ENCODE peak calls at places on chromosomes 3 and 15, in nine cellular contexts. Y, V, U, M, X, E, W, R and S are unnamed samples.

GRCh38 chr3:632571-633170 is 436.1 kb downstream of the CHL1 start:
- DNase-seq in X (peak; percentile 29), E (peak; percentile 41), U (no peak), M (peak; percentile 6), V (no peak), Y (peak; percentile 37), W (peak; percentile 36), R (peak; percentile 18), S (no peak)

GRCh38 chr3:81558106-81558505 is 203.3 kb downstream of the GBE1 start:
- DNase-seq in U (no peak), E (no peak), V (no peak), X (no peak), W (no peak), Y (no peak), R (no peak), M (no peak), S (no peak)

GRCh38 chr3:107106907-107107306 is 270.3 kb upstream of the CCDC54 start:
- DNase-seq in W (no peak), V (no peak), M (no peak), Y (no peak), X (no peak), U (no peak), E (no peak), R (no peak), S (no peak)

GRCh38 chr3:122316368-122316767 is 8.7 kb upstream of the CSTA start:
- DNase-seq in M (no peak), X (no peak), V (no peak), E (no peak), U (no peak), Y (no peak), R (no peak), W (no peak), S (no peak)

GRCh38 chr15:50925281-50925680 is 16.8 kb downstream of the AP4E1 start:
- DNase-seq in U (no peak), Y (no peak), W (no peak), R (no peak), E (no peak), V (no peak), X (no peak), M (no peak), S (no peak)

GRCh38 chr3:112358311-112358780 is 25.4 kb downstream of the CD200 start:
- DNase-seq in R (peak; percentile 7), U (no peak), V (no peak), X (no peak), M (no peak), E (no peak), Y (no peak), W (no peak), S (no peak)

GRCh38 chr15:95175914-95176658 is 944.7 kb downstream of the MCTP2 start:
- DNase-seq in M (no peak), E (no peak), U (no peak), R (peak; percentile 70), V (no peak), W (no peak), X (no peak), Y (no peak), S (no peak)

GRCh38 chr3:186785517-186786018 is 2.2 kb downstream of the EIF4A2 start:
- DNase-seq in Y (no peak), U (no peak), X (no peak), R (no peak), E (no peak), W (no peak), V (no peak), M (no peak), S (no peak)

GRCh38 chr15:48696627-48697312 is 51.3 kb upstream of the FBN1 start:
- DNase-seq in E (no peak), R (peak; percentile 58), X (no peak), W (no peak), M (no peak), U (no peak), Y (no peak), V (no peak), S (no peak)

GRCh38 chr3:89266074-89266473 is 158.7 kb downstream of the EPHA3 start:
- DNase-seq in Y (no peak), R (no peak), V (no peak), M (no peak), U (no peak), W (no peak), E (no peak), X (no peak), S (no peak)

GRCh38 chr3:146342971-146343370 is 92.1 kb upstream of the PLSCR4 start:
- DNase-seq in Y (no peak), V (no peak), R (peak; percentile 54), M (no peak), W (no peak), X (no peak), U (no peak), E (no peak), S (no peak)

GRCh38 chr3:10480871-10481378 is 24.5 kb downstream of the ATP2B2 start:
- DNase-seq in X (no peak), E (no peak), U (peak; percentile 21), M (no peak), V (no peak), Y (no peak), W (no peak), R (no peak), S (no peak)

GRCh38 chr3:14767706-14768105 is 51.1 kb upstream of the FGD5 start:
- DNase-seq in E (no peak), X (no peak), Y (no peak), U (no peak), V (no peak), W (no peak), M (no peak), R (no peak), S (no peak)

GRCh38 chr3:53780806-53781205 is 65.4 kb downstream of the CHDH start:
- DNase-seq in M (no peak), V (no peak), Y (no peak), X (no peak), W (no peak), U (no peak), R (no peak), E (no peak), S (no peak)

GRCh38 chr15:51849866-51850265 is 20.4 kb downstream of the TMOD3 start:
- DNase-seq in W (no peak), E (no peak), X (no peak), Y (no peak), U (no peak), M (no peak), V (no peak), R (no peak), S (no peak)

GRCh38 chr15:67690936-67691335 is 134.4 kb upstream of the SKOR1 start:
- DNase-seq in M (no peak), U (no peak), Y (no peak), V (no peak), R (peak; percentile 77), E (no peak), W (no peak), X (no peak), S (no peak)

GRCh38 chr15:51076898-51077564 is 17.7 kb downstream of the TNFAIP8L3 start:
- DNase-seq in W (peak; percentile 54), M (no peak), E (no peak), R (no peak), Y (peak; percentile 34), U (peak; percentile 85), V (peak; percentile 50), X (peak; percentile 56), S (no peak)

GRCh38 chr3:5826467-5826866 is 639.0 kb downstream of the EDEM1 start:
- DNase-seq in Y (no peak), R (no peak), V (no peak), U (no peak), E (no peak), X (no peak), W (no peak), M (no peak), S (no peak)

GRCh38 chr3:140942221-140943104 is 827 bp downstream of the SLC25A36 start:
- DNase-seq in Y (peak; percentile 56), E (peak; percentile 17), U (peak; percentile 72), X (peak; percentile 60), R (peak; percentile 56), V (peak; percentile 42), W (peak; percentile 62), M (peak; percentile 17), S (peak; percentile 27)
- TF ChIP-seq POLR2A in Y (no peak), E (no peak), U (no peak), X (no peak), R (no peak), V (no peak), W (no peak), M (peak; percentile 75), S (no peak)

GRCh38 chr3:9026320-9027040 is 63.2 kb upstream of the RAD18 start:
- DNase-seq in V (no peak), E (no peak), X (no peak), R (no peak), W (no peak), Y (no peak), U (no peak), M (no peak), S (no peak)
- TF ChIP-seq POLR2A in V (no peak), E (no peak), X (no peak), R (no peak), W (no peak), Y (no peak), U (no peak), M (no peak), S (no peak)

DNA sequence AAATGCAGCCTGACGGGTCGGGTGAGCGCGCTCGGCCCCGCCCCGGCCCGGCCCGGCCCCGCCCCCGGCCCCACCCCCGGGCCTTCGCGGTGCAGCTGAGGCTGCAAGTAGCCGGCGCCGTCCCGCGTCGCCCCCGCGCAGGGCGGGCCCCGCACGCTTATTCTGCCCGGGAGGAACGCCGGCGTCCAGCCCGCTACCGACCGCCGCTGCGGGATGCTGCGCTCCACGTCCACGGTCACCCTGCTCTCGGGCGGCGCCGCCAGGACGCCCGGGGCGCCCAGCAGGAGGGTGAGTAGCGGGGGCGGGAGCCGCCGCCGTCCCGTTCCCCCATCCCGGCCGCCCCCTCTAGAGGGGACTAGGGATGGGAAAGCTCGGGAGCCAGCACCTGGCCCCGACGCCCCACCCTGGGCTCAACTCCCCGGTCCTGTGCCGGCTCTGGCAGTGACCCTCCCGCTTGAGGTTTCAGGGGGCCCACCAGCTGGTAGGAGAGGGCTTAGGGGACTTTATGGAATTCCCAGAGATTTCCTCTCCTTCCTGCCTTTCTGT is at the start of gene MYZAP:
- DNase-seq in M (peak; percentile 32), W (peak; percentile 67), E (no peak), Y (peak; percentile 83), R (no peak), U (peak; percentile 82), V (peak; percentile 64), X (peak; percentile 82), S (no peak)
- TF ChIP-seq POLR2A in M (no peak), W (no peak), E (no peak), Y (no peak), R (no peak), U (no peak), V (peak; percentile 45), X (peak; percentile 36), S (no peak)

DNA sequence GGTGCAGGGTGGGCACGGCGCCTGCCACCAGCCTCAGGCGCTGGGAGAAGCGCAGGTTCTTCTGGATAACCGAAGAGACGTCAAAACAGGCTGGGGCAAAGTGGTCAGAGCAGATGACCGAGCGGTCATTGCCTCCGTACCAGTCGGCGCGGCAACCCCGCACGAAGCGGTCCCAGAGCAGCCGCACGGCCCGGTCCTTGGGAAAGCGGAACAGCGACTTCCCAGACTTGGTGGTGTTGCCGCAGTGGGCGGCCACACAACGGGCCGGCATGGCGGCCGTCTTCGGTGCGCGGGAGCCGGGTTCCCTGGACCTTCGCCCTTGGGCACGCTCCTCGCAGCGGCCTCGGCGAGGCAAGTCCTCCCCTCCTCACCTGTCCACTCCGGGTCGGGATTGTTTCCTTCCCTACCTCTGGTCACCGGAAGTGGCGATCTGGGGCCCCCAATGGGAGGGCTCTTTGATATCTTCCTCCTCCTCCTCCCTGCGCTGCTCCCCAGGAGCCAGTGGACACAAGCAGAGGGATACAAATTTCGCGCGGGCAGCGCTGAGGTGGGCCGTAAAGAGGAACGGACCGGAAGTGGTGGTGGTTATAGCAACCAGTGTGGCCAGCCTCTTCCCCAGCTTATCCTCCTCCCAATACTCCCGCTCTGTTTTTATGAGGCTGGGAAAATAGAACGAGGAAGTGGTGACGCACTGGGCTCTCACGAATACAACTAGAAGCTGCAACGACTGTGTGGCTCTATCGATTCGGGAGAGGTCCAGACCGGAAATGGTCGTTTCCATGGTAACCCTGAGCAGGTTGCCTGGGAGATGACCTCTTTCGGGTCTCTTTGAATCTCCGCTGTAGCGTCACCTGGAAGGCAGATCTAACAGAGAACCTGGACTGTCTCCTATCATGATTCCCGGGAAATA is at the start of the genes LRRC49 and THAP10:
- DNase-seq in M (peak; percentile 39), U (peak; percentile 89), X (peak; percentile 84), R (peak; percentile 98), Y (peak; percentile 82), W (peak; percentile 90), V (peak; percentile 89), E (peak; percentile 87), S (peak; percentile 96)
- TF ChIP-seq POLR2A in M (no peak), U (no peak), X (no peak), R (peak; percentile 52), Y (no peak), W (no peak), V (peak; percentile 46), E (no peak), S (no peak)